ENCODE peak calls at places on chromosomes 6 and 20, in six cellular contexts. X, F, E, W, O and H are unnamed samples.

GRCh38 chr6:12911387-12911960 is 194.9 kb downstream of the PHACTR1 start:
- DNase-seq in X (peak), F (peak), E (peak), W (no peak), O (no peak), H (no peak)

GRCh38 chr6:5778906-5779305 is 227.8 kb downstream of the NRN1 start:
- DNase-seq in X (no peak), F (no peak), E (no peak), W (no peak), O (no peak), H (no peak)

GRCh38 chr6:106547961-106548453 is 81.3 kb downstream of the RTN4IP1 start:
- DNase-seq in X (no peak), F (peak), E (no peak), W (no peak), O (no peak), H (no peak)

GRCh38 chr20:49676581-49677291 is 36.9 kb downstream of the B4GALT5 start:
- DNase-seq in X (no peak), F (peak), E (no peak), W (no peak), O (no peak), H (no peak)

GRCh38 chr6:167524261-167524660 is 199.4 kb downstream of the TTLL2 start:
- DNase-seq in X (no peak), F (no peak), E (no peak), W (no peak), O (no peak), H (no peak)

GRCh38 chr20:25538838-25539665 is 46.3 kb downstream of the NINL start:
- DNase-seq in X (no peak), F (no peak), E (no peak), W (no peak), O (no peak), H (no peak)

GRCh38 chr6:137903933-137904821 is 37.1 kb downstream of the TNFAIP3 start:
- DNase-seq in X (no peak), F (peak), E (no peak), W (no peak), O (no peak), H (no peak)

GRCh38 chr20:41750137-41750536 is 132.0 kb upstream of the CHD6 start:
- DNase-seq in X (no peak), F (no peak), E (no peak), W (no peak), O (no peak), H (no peak)

GRCh38 chr6:19839788-19840187 is 2.6 kb downstream of the ID4 start:
- DNase-seq in X (no peak), F (no peak), E (no peak), W (no peak), O (no peak), H (no peak)

GRCh38 chr20:54479138-54479906 is 3.9 kb downstream of the DOK5 start:
- DNase-seq in X (no peak), F (peak), E (peak), W (no peak), O (no peak), H (no peak)

GRCh38 chr6:82057846-82058554 is 189.5 kb downstream of the IBTK start:
- DNase-seq in X (no peak), F (peak), E (no peak), W (no peak), O (no peak), H (no peak)

GRCh38 chr6:42532038-42532669 is 31.7 kb upstream of the UBR2 start:
- DNase-seq in X (no peak), F (peak), E (peak), W (no peak), O (no peak), H (no peak)

GRCh38 chr6:163768905-163769304 is 354.4 kb downstream of the QKI start:
- DNase-seq in X (no peak), F (no peak), E (no peak), W (no peak), O (no peak), H (no peak)

GRCh38 chr20:41475507-41475906 is 108.9 kb upstream of the EMILIN3 start:
- DNase-seq in X (no peak), F (peak), E (no peak), W (no peak), O (no peak), H (no peak)

GRCh38 chr20:38724603-38725457 is 544 bp downstream of the SLC32A1 start:
- DNase-seq in X (no peak), F (no peak), E (no peak), W (no peak), O (no peak), H (no peak)

GRCh38 chr6:65638047-65638831 is 68.8 kb downstream of the EYS start:
- DNase-seq in X (no peak), F (no peak), E (peak), W (no peak), O (no peak), H (no peak)

GRCh38 chr6:148790817-148791216 is 44.0 kb downstream of the UST start:
- DNase-seq in X (no peak), F (no peak), E (no peak), W (no peak), O (no peak), H (no peak)

GRCh38 chr6:74753883-74754600 is 451.8 kb downstream of the COL12A1 start:
- DNase-seq in X (no peak), F (no peak), E (no peak), W (no peak), O (no peak), H (no peak)